ENCODE peak calls at places on chromosomes 2 and 18, in nine cellular contexts. B is fibroblast of pulmonary artery, X is skeletal muscle cell, M is ovary, P is AG04450, G is dorsolateral prefrontal cortex, S is A549, V is SJSA1, R is fibroblast of the aortic adventitia. D is an unnamed sample.

GRCh38 chr2:64626963-64627760 is 26.6 kb downstream of the SERTAD2 start:
- DNase-seq in B (no peak), X (no peak), M (no peak), P (no peak), G (no peak), S (no peak), V (no peak), R (no peak), D (peak)

GRCh38 chr2:111091811-111092211 is 28.9 kb upstream of the BCL2L11 start:
- DNase-seq in B (no peak), X (no peak), M (no peak), P (no peak), G (no peak), S (no peak), V (no peak), R (no peak), D (no peak)

GRCh38 chr2:71455011-71455740 is 1.8 kb downstream of the DYSF start:
- DNase-seq in B (no peak), X (no peak), M (no peak), P (no peak), G (no peak), S (no peak), V (no peak), R (no peak), D (no peak)

GRCh38 chr2:202824901-202825300 is 46.7 kb downstream of the ICA1L start:
- DNase-seq in B (no peak), X (no peak), M (no peak), P (no peak), G (no peak), S (no peak), V (no peak), R (peak), D (no peak)

GRCh38 chr2:234341332-234341985 is 155.4 kb downstream of the ARL4C start:
- DNase-seq in B (no peak), X (peak), M (no peak), P (no peak), G (no peak), S (no peak), V (peak), R (no peak), D (no peak)

GRCh38 chr2:170723446-170723958 is 8.4 kb downstream of the SP5 start:
- DNase-seq in B (no peak), X (no peak), M (no peak), P (no peak), G (no peak), S (no peak), V (no peak), R (no peak), D (no peak)

GRCh38 chr18:13614701-13615288 is 111.6 kb downstream of the FAM210A start:
- DNase-seq in B (no peak), X (no peak), M (no peak), P (no peak), G (no peak), S (no peak), V (no peak), R (no peak), D (peak)

GRCh38 chr2:70715161-70715985 is 52.6 kb downstream of the ADD2 start:
- DNase-seq in B (no peak), X (no peak), M (no peak), P (no peak), G (peak), S (no peak), V (peak), R (no peak), D (peak)

GRCh38 chr2:240927390-240927781 is 21.2 kb downstream of the CROCC2 start:
- DNase-seq in B (no peak), X (no peak), M (no peak), P (no peak), G (no peak), S (no peak), V (no peak), R (no peak), D (no peak)

GRCh38 chr18:3451989-3452749 is 2.2 kb downstream of the TGIF1 start:
- DNase-seq in B (peak), X (no peak), M (peak), P (no peak), G (no peak), S (no peak), V (peak), R (peak), D (peak)

GRCh38 chr2:19579466-19579865 is 221.0 kb upstream of the OSR1 start:
- DNase-seq in B (no peak), X (no peak), M (no peak), P (no peak), G (no peak), S (no peak), V (no peak), R (peak), D (no peak)

GRCh38 chr2:149994057-149994728 is 406.6 kb upstream of the MMADHC start:
- DNase-seq in B (peak), X (peak), M (no peak), P (no peak), G (no peak), S (no peak), V (peak), R (peak), D (no peak)

GRCh38 chr2:112701092-112701491 is 19.7 kb upstream of the NT5DC4 start:
- DNase-seq in B (no peak), X (no peak), M (no peak), P (no peak), G (no peak), S (no peak), V (peak), R (peak), D (peak)

GRCh38 chr2:24337958-24338357 is 22.4 kb downstream of the ITSN2 start:
- DNase-seq in B (no peak), X (no peak), M (no peak), P (no peak), G (no peak), S (no peak), V (no peak), R (no peak), D (no peak)

GRCh38 chr2:39845460-39846146 is 66.5 kb upstream of the THUMPD2 start:
- DNase-seq in B (no peak), X (no peak), M (no peak), P (no peak), G (no peak), S (no peak), V (no peak), R (no peak), D (no peak)

GRCh38 chr2:47803770-47804169 is 20.8 kb downstream of the MSH6 start:
- DNase-seq in B (no peak), X (no peak), M (no peak), P (no peak), G (no peak), S (no peak), V (no peak), R (no peak), D (no peak)

GRCh38 chr2:72974436-72974754 is 57.1 kb downstream of the EMX1 start:
- DNase-seq in B (no peak), X (no peak), M (no peak), P (no peak), G (no peak), S (no peak), V (no peak), R (no peak), D (no peak)

GRCh38 chr2:226641008-226641407 is 158.6 kb downstream of the IRS1 start:
- DNase-seq in B (no peak), X (no peak), M (no peak), P (no peak), G (no peak), S (no peak), V (no peak), R (no peak), D (no peak)

GRCh38 chr2:108935231-108935863 is 53.7 kb downstream of the EDAR start:
- DNase-seq in B (no peak), X (no peak), M (no peak), P (no peak), G (no peak), S (no peak), V (no peak), R (no peak), D (no peak)

GRCh38 chr2:217593732-217594131 is 409.1 kb downstream of the TNS1 start:
- DNase-seq in B (no peak), X (no peak), M (no peak), P (no peak), G (no peak), S (no peak), V (no peak), R (no peak), D (no peak)

GRCh38 chr2:182868049-182868422 is 1.6 kb upstream of the FRZB start:
- DNase-seq in B (no peak), X (no peak), M (no peak), P (no peak), G (no peak), S (no peak), V (no peak), R (no peak), D (no peak)

GRCh38 chr2:233814063-233814435 is 35.9 kb downstream of the MROH2A start:
- DNase-seq in B (no peak), X (no peak), M (no peak), P (no peak), G (peak), S (peak), V (no peak), R (peak), D (peak)

GRCh38 chr2:48383055-48383454 is 146.9 kb upstream of the STON1 start:
- DNase-seq in B (no peak), X (no peak), M (no peak), P (no peak), G (no peak), S (no peak), V (no peak), R (no peak), D (no peak)

GRCh38 chr18:48161911-48162698 is 231.6 kb upstream of the SMAD2 start:
- DNase-seq in B (no peak), X (no peak), M (no peak), P (no peak), G (no peak), S (peak), V (no peak), R (no peak), D (peak)

GRCh38 chr2:170271340-170271739 is 93.4 kb downstream of the MYO3B start:
- DNase-seq in B (no peak), X (no peak), M (no peak), P (no peak), G (no peak), S (no peak), V (no peak), R (no peak), D (no peak)

GRCh38 chr2:179751184-179751809 is 110.1 kb downstream of the ZNF385B start:
- DNase-seq in B (peak), X (no peak), M (no peak), P (no peak), G (no peak), S (peak), V (no peak), R (peak), D (no peak)

GRCh38 chr2:11921030-11921583 is 174.7 kb downstream of the LPIN1 start:
- DNase-seq in B (no peak), X (no peak), M (no peak), P (no peak), G (no peak), S (no peak), V (no peak), R (no peak), D (no peak)

DNA sequence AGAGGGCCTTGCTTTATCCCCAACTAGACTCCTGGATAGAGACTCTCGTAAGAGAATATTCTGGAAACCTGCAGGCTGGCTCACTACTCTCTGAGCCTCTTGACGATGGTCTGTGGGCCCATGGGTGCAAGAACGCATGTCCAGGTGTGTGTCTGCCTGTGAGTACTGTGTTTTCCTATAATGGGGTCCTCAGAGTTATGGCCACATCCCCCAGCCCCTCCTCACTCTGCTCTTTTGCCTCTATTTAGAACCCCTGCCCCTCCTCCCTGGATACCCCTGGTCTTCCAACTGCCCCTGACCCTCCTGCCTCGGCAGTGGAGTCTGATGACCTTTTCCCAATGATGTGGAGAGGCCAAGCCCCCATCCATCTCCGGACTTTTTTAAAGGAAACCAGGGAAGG is 148.1 kb downstream of the ZFP36L2 start:
- DNase-seq in B (no peak), X (no peak), M (no peak), P (no peak), G (no peak), S (no peak), V (no peak), R (no peak), D (no peak)
- H3K4me3 ChIP-seq in B (no peak), X (no peak), M (no peak), P (no peak), G (no peak), S (no peak), V (no peak), R (no peak), D (no peak)

DNA sequence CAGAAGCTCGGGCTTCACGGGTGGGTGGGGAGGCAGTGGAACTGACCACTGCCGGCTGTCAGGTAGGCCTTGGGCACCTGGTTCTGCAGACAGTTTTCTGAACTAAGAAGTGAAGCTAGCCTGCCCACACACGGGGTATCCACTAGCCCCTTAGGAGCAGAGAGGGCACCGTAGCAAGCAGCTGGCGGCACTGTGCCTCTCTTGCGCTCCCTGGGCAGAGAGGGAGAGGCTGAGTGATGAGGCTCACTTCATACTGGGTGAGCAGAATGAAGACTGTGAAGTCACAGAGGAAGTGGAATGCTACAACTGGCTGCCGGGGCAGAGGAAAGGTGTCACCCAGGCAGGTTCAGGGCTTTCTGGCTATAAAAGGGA is 753 bp downstream of the ITPRIPL1 start:
- DNase-seq in B (no peak), X (no peak), M (no peak), P (no peak), G (no peak), S (no peak), V (no peak), R (no peak), D (peak)
- H3K4me3 ChIP-seq in B (peak), X (peak), M (no peak), P (peak), G (peak), S (no peak), V (no peak), R (no peak), D (peak)

GRCh38 chr2:59727191-59727590 is 826.3 kb downstream of the BCL11A start:
- DNase-seq in B (no peak), X (no peak), M (no peak), P (no peak), G (no peak), S (no peak), V (no peak), R (no peak), D (no peak)

DNA sequence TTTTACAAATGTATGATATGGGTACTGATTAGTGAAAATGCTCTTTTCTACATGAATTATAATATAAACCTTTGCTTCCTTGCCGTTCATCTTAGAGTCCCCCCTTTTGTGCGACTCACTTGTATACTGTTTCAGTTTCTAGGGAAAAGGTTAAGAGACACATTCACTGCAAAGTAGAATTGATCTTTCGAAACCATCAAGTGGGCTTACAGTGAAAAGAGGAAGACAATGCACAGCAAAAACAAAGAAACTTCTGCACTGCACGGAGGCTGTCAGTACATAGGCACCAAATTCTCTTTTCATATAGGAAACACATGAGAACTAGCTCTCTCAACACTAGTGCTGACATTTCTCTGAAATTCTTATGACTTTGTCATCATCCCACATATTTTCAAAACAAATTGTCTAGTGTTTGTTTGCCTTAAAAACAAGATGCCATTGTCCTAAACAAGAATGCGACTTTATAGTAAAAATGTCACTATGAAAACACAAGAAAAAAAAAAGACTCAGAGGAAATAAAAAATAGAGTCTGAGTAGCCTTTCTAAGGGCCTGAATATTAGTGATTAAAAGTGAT is 827.1 kb downstream of the BCL11A start:
- DNase-seq in B (no peak), X (no peak), M (no peak), P (no peak), G (no peak), S (no peak), V (no peak), R (no peak), D (no peak)
- H3K4me3 ChIP-seq in B (no peak), X (no peak), M (no peak), P (no peak), G (no peak), S (no peak), V (no peak), R (no peak), D (no peak)

DNA sequence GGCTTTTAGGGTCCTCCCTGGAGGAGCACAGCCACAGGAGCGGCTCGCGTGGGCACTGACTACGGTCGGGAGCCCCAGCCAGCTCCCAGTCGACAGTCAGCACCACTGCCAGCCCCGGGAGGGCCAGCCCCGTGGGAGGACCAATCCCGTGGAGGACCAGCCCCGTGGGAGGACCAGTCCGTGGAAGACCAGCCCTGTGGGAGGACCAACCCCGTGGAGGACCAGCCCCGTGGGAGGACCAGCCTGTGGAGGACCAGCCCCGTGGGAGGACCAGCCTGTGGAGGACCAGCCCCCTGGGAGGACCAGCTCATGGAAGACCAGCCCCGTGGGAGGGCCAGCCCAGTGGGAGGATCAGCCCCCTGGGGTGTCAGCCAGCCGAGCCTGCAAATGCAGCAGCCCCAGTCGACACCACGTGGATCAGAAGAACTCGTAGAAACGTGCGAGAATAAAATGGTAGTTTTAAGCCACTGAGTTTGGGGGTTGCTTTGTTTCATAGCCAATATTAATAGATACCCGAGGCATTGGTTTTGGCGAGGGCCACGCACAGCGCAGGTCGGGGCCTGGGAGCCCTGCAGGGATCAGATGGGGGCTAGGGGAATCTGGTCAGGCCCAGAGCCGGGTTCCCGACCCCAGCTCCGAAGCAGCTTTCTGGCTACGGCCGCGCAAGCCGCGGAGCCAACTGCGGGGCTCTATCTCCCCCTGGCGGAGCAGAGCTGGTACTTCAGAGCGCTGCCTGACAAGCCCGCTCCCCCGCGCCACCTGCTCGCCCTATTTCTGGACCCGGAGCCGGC is 73.0 kb downstream of the TEX51 start:
- DNase-seq in B (peak), X (no peak), M (peak), P (peak), G (peak), S (peak), V (peak), R (peak), D (peak)
- H3K4me3 ChIP-seq in B (peak), X (peak), M (peak), P (peak), G (peak), S (peak), V (peak), R (peak), D (peak)

GRCh38 chr18:62610509-62611394 is 87.9 kb downstream of the ZCCHC2 start:
- DNase-seq in B (no peak), X (no peak), M (peak), P (no peak), G (no peak), S (no peak), V (no peak), R (no peak), D (no peak)
- H3K4me3 ChIP-seq in B (peak), X (peak), M (peak), P (peak), G (peak), S (no peak), V (no peak), R (no peak), D (no peak)

GRCh38 chr18:9070212-9070611 is 32.3 kb upstream of the NDUFV2 start:
- DNase-seq in B (no peak), X (no peak), M (no peak), P (no peak), G (no peak), S (no peak), V (no peak), R (no peak), D (no peak)
- H3K4me3 ChIP-seq in B (no peak), X (no peak), M (no peak), P (no peak), G (no peak), S (no peak), V (no peak), R (no peak), D (no peak)

D was measured in sigmoid colon.